ENCODE peak calls at places on chromosomes 3 and 15, in four cellular contexts. N is transverse colon, M is NCI-H1105 treated with DMSO at 0.1 percent for 48 hours, D is ELR. R is an unnamed sample.
A peak's percentile ranks its signal among the peaks of the same experiment; 100 is the strongest.

GRCh38 chr3:183631715-183632114 is 3.7 kb upstream of the KLHL24 start:
- DNase-seq in D (no peak), M (no peak), N (no peak), R (no peak)

GRCh38 chr3:57729339-57730039 is 26.6 kb upstream of the SLMAP start:
- DNase-seq in N (no peak), M (no peak), D (no peak), R (no peak)

GRCh38 chr15:101070502-101071273 is 151.5 kb downstream of the LRRK1 start:
- DNase-seq in M (no peak), D (peak; percentile 88), N (no peak), R (peak; percentile 41)

GRCh38 chr15:34239151-34239761 is 14.4 kb downstream of the EMC4 start:
- DNase-seq in M (no peak), D (peak; percentile 97), N (no peak), R (peak; percentile 7)

GRCh38 chr3:197792019-197792647 is 1.1 kb downstream of the LRCH3 start:
- DNase-seq in N (no peak), M (no peak), D (peak; percentile 48), R (no peak)

GRCh38 chr15:79994651-79995050 is 23.7 kb upstream of the BCL2A1 start:
- DNase-seq in M (no peak), N (no peak), D (peak; percentile 66), R (no peak)

GRCh38 chr3:124261301-124261700 is 269.4 kb upstream of the ROPN1 start:
- DNase-seq in M (no peak), N (no peak), D (peak; percentile 22), R (no peak)

GRCh38 chr15:47337106-47337505 is 380.2 kb upstream of the SEMA6D start:
- DNase-seq in N (no peak), D (no peak), M (no peak), R (no peak)

GRCh38 chr3:23805228-23805880 is 401 bp upstream of the UBE2E1 start:
- DNase-seq in N (no peak), M (no peak), D (no peak), R (peak; percentile 74)

GRCh38 chr3:53161820-53162671 is 1.0 kb downstream of the PRKCD start:
- DNase-seq in D (peak; percentile 50), N (peak; percentile 57), M (peak; percentile 14), R (peak; percentile 78)

GRCh38 chr15:68730491-68731317 is 90.0 kb downstream of the ANP32A start:
- DNase-seq in M (peak; percentile 23), D (peak; percentile 61), N (peak; percentile 46), R (peak; percentile 78)

GRCh38 chr15:57376695-57377477 is 581 bp downstream of the CGNL1 start:
- DNase-seq in M (peak; percentile 34), N (no peak), D (peak; percentile 23), R (peak; percentile 75)

GRCh38 chr15:96374494-96374893 is 44.0 kb downstream of the NR2F2 start:
- DNase-seq in D (no peak), N (no peak), M (peak; percentile 17), R (no peak)

GRCh38 chr3:9902372-9903237 is at the start of gene IL17RE:
- DNase-seq in N (peak; percentile 82), M (no peak), D (no peak), R (peak; percentile 55)

GRCh38 chr15:57288926-57289650 is 87.2 kb upstream of the CGNL1 start:
- DNase-seq in D (no peak), M (no peak), N (no peak), R (no peak)

GRCh38 chr3:58688563-58688962 is 22.0 kb upstream of the FAM3D start:
- DNase-seq in M (peak; percentile 36), N (peak; percentile 51), D (no peak), R (no peak)

GRCh38 chr15:53246996-53247395 is 456.9 kb upstream of the ONECUT1 start:
- DNase-seq in N (no peak), D (no peak), M (no peak), R (no peak)

GRCh38 chr3:75171632-75172230 is 492.4 kb upstream of the FRG2C start:
- DNase-seq in M (peak; percentile 45), N (no peak), D (peak; percentile 2), R (peak; percentile 48)

GRCh38 chr15:61584410-61584809 is 355.3 kb upstream of the RORA start:
- DNase-seq in M (no peak), D (no peak), N (no peak), R (no peak)

GRCh38 chr3:32947466-32948238 is 3.8 kb upstream of the CCR4 start:
- DNase-seq in N (peak; percentile 89), M (peak; percentile 49), D (peak; percentile 85), R (peak; percentile 96)

GRCh38 chr3:29203846-29204245 is 77.0 kb upstream of the RBMS3 start:
- DNase-seq in N (no peak), D (peak; percentile 27), M (no peak), R (no peak)

GRCh38 chr15:90571063-90571541 is 41.4 kb downstream of the CRTC3 start:
- DNase-seq in M (no peak), D (peak; percentile 83), N (peak; percentile 74), R (no peak)

GRCh38 chr3:160027541-160028195 is 39.0 kb downstream of the IL12A start:
- DNase-seq in N (no peak), M (no peak), D (peak; percentile 77), R (no peak)

GRCh38 chr3:175337631-175338030 is 478.5 kb downstream of the NAALADL2 start:
- DNase-seq in M (no peak), N (no peak), D (no peak), R (no peak)

GRCh38 chr3:181568248-181568647 is 143.5 kb upstream of the SOX2 start:
- DNase-seq in N (no peak), M (no peak), D (no peak), R (no peak)

GRCh38 chr15:56963719-56964118 is 45.3 kb downstream of the TCF12 start:
- DNase-seq in M (no peak), D (no peak), N (no peak), R (peak; percentile 29)

GRCh38 chr3:171156455-171157005 is 130.0 kb upstream of the SLC2A2 start:
- DNase-seq in D (peak; percentile 48), N (no peak), M (no peak), R (no peak)

GRCh38 chr15:66145242-66146182 is 108.0 kb downstream of the MEGF11 start:
- DNase-seq in N (no peak), D (no peak), M (peak; percentile 98), R (no peak)

GRCh38 chr3:75781079-75781745 is 4.1 kb downstream of the ZNF717 start:
- DNase-seq in N (no peak), M (no peak), D (no peak), R (no peak)